ENCODE peak calls at places on chromosomes 2 and 18, in nine cellular contexts. One of them, this sample, is unnamed.

GRCh38 chr2:29705636-29706035 is 215.8 kb downstream of the ALK start:
- DNase-seq in ACHN: no peak
- DNase-seq in T-helper 1 cell: no peak
- DNase-seq in EH: no peak
- DNase-seq in activated naive CD8-positive, alpha-beta T cell treated with anti-CD3 and anti-CD28 coated beads, Interleukin-2, amount 10 ng/mL, durations not matched to agents 7 days and 5 days: no peak
- DNase-seq in body of pancreas: no peak
- DNase-seq in neural progenitor cell: no peak
- DNase-seq in mucosa of gallbladder: no peak
- DNase-seq in AG04449: no peak
- DNase-seq in this sample: no peak

GRCh38 chr2:175855236-175855635 is 146.8 kb downstream of the LNPK start:
- DNase-seq in AG04449: no peak
- DNase-seq in activated naive CD8-positive, alpha-beta T cell treated with anti-CD3 and anti-CD28 coated beads, Interleukin-2, amount 10 ng/mL, durations not matched to agents 7 days and 5 days: no peak
- DNase-seq in ACHN: no peak
- DNase-seq in neural progenitor cell: no peak
- DNase-seq in EH: no peak
- DNase-seq in mucosa of gallbladder: no peak
- DNase-seq in T-helper 1 cell: no peak
- DNase-seq in body of pancreas: no peak
- DNase-seq in this sample: no peak

GRCh38 chr2:70340921-70341765 is 39.3 kb upstream of the FAM136A start:
- DNase-seq in T-helper 1 cell: peak
- DNase-seq in mucosa of gallbladder: peak
- DNase-seq in neural progenitor cell: peak
- DNase-seq in ACHN: peak
- DNase-seq in body of pancreas: peak
- DNase-seq in AG04449: no peak
- DNase-seq in EH: peak
- DNase-seq in activated naive CD8-positive, alpha-beta T cell treated with anti-CD3 and anti-CD28 coated beads, Interleukin-2, amount 10 ng/mL, durations not matched to agents 7 days and 5 days: peak
- DNase-seq in this sample: no peak

GRCh38 chr2:316381-316780 is 28.5 kb upstream of the ALKAL2 start:
- DNase-seq in body of pancreas: no peak
- DNase-seq in mucosa of gallbladder: no peak
- DNase-seq in activated naive CD8-positive, alpha-beta T cell treated with anti-CD3 and anti-CD28 coated beads, Interleukin-2, amount 10 ng/mL, durations not matched to agents 7 days and 5 days: no peak
- DNase-seq in ACHN: no peak
- DNase-seq in EH: no peak
- DNase-seq in T-helper 1 cell: no peak
- DNase-seq in AG04449: no peak
- DNase-seq in neural progenitor cell: no peak
- DNase-seq in this sample: no peak

GRCh38 chr2:135815269-135815668 is 21.7 kb downstream of the LCT start:
- DNase-seq in body of pancreas: no peak
- DNase-seq in ACHN: no peak
- DNase-seq in activated naive CD8-positive, alpha-beta T cell treated with anti-CD3 and anti-CD28 coated beads, Interleukin-2, amount 10 ng/mL, durations not matched to agents 7 days and 5 days: no peak
- DNase-seq in AG04449: no peak
- DNase-seq in T-helper 1 cell: no peak
- DNase-seq in mucosa of gallbladder: no peak
- DNase-seq in neural progenitor cell: no peak
- DNase-seq in EH: no peak
- DNase-seq in this sample: no peak

GRCh38 chr2:200252661-200253067 is 53.8 kb upstream of the SPATS2L start:
- DNase-seq in EH: peak
- DNase-seq in AG04449: peak
- DNase-seq in activated naive CD8-positive, alpha-beta T cell treated with anti-CD3 and anti-CD28 coated beads, Interleukin-2, amount 10 ng/mL, durations not matched to agents 7 days and 5 days: no peak
- DNase-seq in neural progenitor cell: no peak
- DNase-seq in mucosa of gallbladder: peak
- DNase-seq in ACHN: no peak
- DNase-seq in T-helper 1 cell: no peak
- DNase-seq in body of pancreas: peak
- DNase-seq in this sample: peak

GRCh38 chr18:74113711-74114110 is 33.9 kb downstream of the FBXO15 start:
- DNase-seq in mucosa of gallbladder: no peak
- DNase-seq in neural progenitor cell: no peak
- DNase-seq in activated naive CD8-positive, alpha-beta T cell treated with anti-CD3 and anti-CD28 coated beads, Interleukin-2, amount 10 ng/mL, durations not matched to agents 7 days and 5 days: no peak
- DNase-seq in T-helper 1 cell: no peak
- DNase-seq in ACHN: no peak
- DNase-seq in AG04449: no peak
- DNase-seq in body of pancreas: no peak
- DNase-seq in EH: peak
- DNase-seq in this sample: no peak

GRCh38 chr2:99748344-99748743 is 258.5 kb upstream of the REV1 start:
- DNase-seq in AG04449: no peak
- DNase-seq in neural progenitor cell: no peak
- DNase-seq in EH: peak
- DNase-seq in T-helper 1 cell: no peak
- DNase-seq in body of pancreas: no peak
- DNase-seq in mucosa of gallbladder: no peak
- DNase-seq in ACHN: no peak
- DNase-seq in activated naive CD8-positive, alpha-beta T cell treated with anti-CD3 and anti-CD28 coated beads, Interleukin-2, amount 10 ng/mL, durations not matched to agents 7 days and 5 days: no peak
- DNase-seq in this sample: no peak

GRCh38 chr2:190996338-190996946 is 17.5 kb downstream of the STAT1 start:
- DNase-seq in mucosa of gallbladder: no peak
- DNase-seq in AG04449: no peak
- DNase-seq in EH: peak
- DNase-seq in body of pancreas: peak
- DNase-seq in ACHN: peak
- DNase-seq in neural progenitor cell: peak
- DNase-seq in activated naive CD8-positive, alpha-beta T cell treated with anti-CD3 and anti-CD28 coated beads, Interleukin-2, amount 10 ng/mL, durations not matched to agents 7 days and 5 days: no peak
- DNase-seq in T-helper 1 cell: peak
- DNase-seq in this sample: no peak

This sample was measured in HS-27A.